ENCODE peak calls at places on chromosomes 12 and 14, in seven cellular contexts. E is prostate gland, G is cardiac muscle cell, B is tibial artery, Y is ovary, Q is left ventricle myocardium inferior, N is bronchial epithelial cell. U is an unnamed sample.

GRCh38 chr12:92971869-92972524 is 42.9 kb upstream of the EEA1 start:
- DNase-seq in E (no peak), G (no peak), B (no peak), Y (no peak), Q (no peak), N (peak), U (no peak)

GRCh38 chr14:22998324-22999012 is 11.5 kb downstream of the C14orf93 start:
- DNase-seq in E (no peak), G (no peak), B (no peak), Y (no peak), Q (no peak), N (no peak), U (no peak)

GRCh38 chr12:124940393-124941169 is 26.1 kb upstream of the UBC start:
- DNase-seq in E (peak), G (peak), B (peak), Y (peak), Q (peak), N (peak), U (peak)

GRCh38 chr12:45468751-45469615 is 253.1 kb downstream of the ANO6 start:
- DNase-seq in E (no peak), G (no peak), B (no peak), Y (no peak), Q (no peak), N (no peak), U (no peak)

GRCh38 chr12:12017798-12018197 is 52.9 kb upstream of the BCL2L14 start:
- DNase-seq in E (no peak), G (peak), B (no peak), Y (no peak), Q (no peak), N (no peak), U (no peak)

GRCh38 chr14:91078095-91078737 is 17.8 kb upstream of the RPS6KA5 start:
- DNase-seq in E (no peak), G (no peak), B (no peak), Y (no peak), Q (no peak), N (no peak), U (no peak)

GRCh38 chr12:54840293-54840692 is 14.0 kb upstream of the MUCL1 start:
- DNase-seq in E (no peak), G (no peak), B (no peak), Y (no peak), Q (no peak), N (no peak), U (no peak)

GRCh38 chr14:73173092-73173735 is 36.9 kb downstream of the PSEN1 start:
- DNase-seq in E (no peak), G (peak), B (no peak), Y (no peak), Q (no peak), N (peak), U (no peak)

GRCh38 chr14:97021001-97021400 is 223.8 kb downstream of the VRK1 start:
- DNase-seq in E (no peak), G (no peak), B (no peak), Y (no peak), Q (no peak), N (no peak), U (no peak)

GRCh38 chr14:73370561-73370960 is 87.8 kb downstream of the NUMB start:
- DNase-seq in E (no peak), G (no peak), B (no peak), Y (no peak), Q (no peak), N (no peak), U (no peak)

GRCh38 chr12:61915420-61915819 is 344.8 kb upstream of the USP15 start:
- DNase-seq in E (no peak), G (no peak), B (no peak), Y (no peak), Q (no peak), N (no peak), U (no peak)

GRCh38 chr14:31990183-31990862 is 86.8 kb upstream of the ARHGAP5 start:
- DNase-seq in E (no peak), G (no peak), B (no peak), Y (no peak), Q (no peak), N (no peak), U (no peak)

GRCh38 chr12:106127289-106128126 is 11.2 kb downstream of the NUAK1 start:
- DNase-seq in E (no peak), G (no peak), B (no peak), Y (peak), Q (no peak), N (no peak), U (no peak)

GRCh38 chr12:12714276-12715001 is 2.7 kb upstream of the CDKN1B start:
- DNase-seq in E (peak), G (no peak), B (no peak), Y (peak), Q (no peak), N (peak), U (no peak)

GRCh38 chr14:92500491-92500941 is 13.1 kb upstream of the RIN3 start:
- DNase-seq in E (no peak), G (no peak), B (no peak), Y (no peak), Q (peak), N (no peak), U (peak)

GRCh38 chr14:73105050-73105449 is 31.3 kb upstream of the PSEN1 start:
- DNase-seq in E (peak), G (no peak), B (no peak), Y (no peak), Q (no peak), N (no peak), U (no peak)

GRCh38 chr12:80400591-80400991 is 43.4 kb upstream of the PTPRQ start:
- DNase-seq in E (no peak), G (no peak), B (no peak), Y (no peak), Q (no peak), N (no peak), U (no peak)

GRCh38 chr14:93629636-93630035 is 158.6 kb downstream of the PRIMA1 start:
- DNase-seq in E (no peak), G (no peak), B (no peak), Y (no peak), Q (no peak), N (no peak), U (no peak)

GRCh38 chr12:44876554-44877275 is 600 bp upstream of the NELL2 start:
- DNase-seq in E (no peak), G (peak), B (peak), Y (no peak), Q (no peak), N (no peak), U (peak)

GRCh38 chr12:16325426-16325825 is 22.0 kb upstream of the MGST1 start:
- DNase-seq in E (no peak), G (no peak), B (no peak), Y (no peak), Q (no peak), N (peak), U (no peak)

GRCh38 chr12:3748620-3749019 is 4.3 kb downstream of the CRACR2A start:
- DNase-seq in E (peak), G (no peak), B (no peak), Y (no peak), Q (no peak), N (no peak), U (no peak)
- TF ChIP-seq CTCF in E (no peak), G (no peak), B (no peak), Y (no peak), Q (no peak), N (no peak), U (no peak)

GRCh38 chr12:94101902-94102660 is 46.3 kb upstream of the PLXNC1 start:
- DNase-seq in E (peak), G (peak), B (peak), Y (peak), Q (peak), N (peak), U (peak)
- TF ChIP-seq CTCF in E (peak), G (peak), B (peak), Y (peak), Q (peak), N (peak), U (peak)

DNA sequence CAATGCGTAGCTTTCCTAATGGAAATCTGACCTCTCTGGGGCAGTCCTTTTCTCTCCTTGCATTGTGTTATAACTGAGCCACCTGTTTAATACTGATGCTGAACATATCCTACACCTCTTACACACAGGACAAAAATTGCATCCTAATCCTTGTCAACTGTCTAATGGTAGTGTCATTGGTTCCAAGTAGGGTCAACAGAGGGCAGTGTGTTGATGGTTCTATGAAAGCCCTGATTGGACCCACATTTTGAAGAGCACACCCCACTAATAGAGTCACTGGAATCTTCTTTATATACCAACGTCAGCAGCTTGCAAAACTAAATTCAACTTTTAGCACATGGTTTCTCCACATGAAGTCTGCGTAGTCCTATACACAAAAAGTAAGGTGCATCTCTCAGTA is 148.2 kb downstream of the SLC25A21 start:
- DNase-seq in E (no peak), G (no peak), B (no peak), Y (no peak), Q (no peak), N (peak), U (no peak)
- TF ChIP-seq CTCF in E (no peak), G (no peak), B (no peak), Y (no peak), Q (no peak), N (no peak), U (no peak)

GRCh38 chr14:68792830-68793733 is at the start of gene ZFP36L1:
- DNase-seq in E (peak), G (peak), B (peak), Y (peak), Q (peak), N (peak), U (peak)
- TF ChIP-seq CTCF in E (no peak), G (no peak), B (no peak), Y (peak), Q (no peak), N (no peak), U (no peak)

DNA sequence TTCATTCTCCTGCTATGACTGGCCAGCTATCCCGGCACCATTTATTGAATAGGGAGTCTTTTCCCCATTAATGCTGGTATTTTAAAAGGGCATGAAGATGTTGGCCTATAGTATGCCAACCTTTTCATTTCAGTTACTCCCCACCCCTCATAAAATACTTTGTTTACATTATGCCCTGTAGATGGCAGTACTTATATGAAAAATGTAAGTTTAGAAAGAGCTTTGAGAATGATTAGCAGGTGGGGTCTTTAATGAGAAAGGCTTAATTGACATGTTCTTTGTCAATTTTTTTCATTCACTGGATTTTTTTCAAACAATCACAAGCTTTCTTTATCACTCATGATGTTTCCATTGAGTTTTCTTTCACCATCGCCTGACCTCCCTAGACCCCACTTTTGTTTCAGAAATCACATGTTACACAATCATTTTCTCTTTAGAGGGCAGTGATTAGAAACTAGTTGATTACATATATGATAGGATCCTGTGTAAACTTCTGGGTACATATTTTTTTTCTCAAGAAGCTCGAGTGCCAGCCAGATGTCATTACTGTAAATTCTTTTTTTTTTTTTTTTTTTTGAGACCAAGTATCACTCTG is 62.6 kb upstream of the PSMA6 start:
- DNase-seq in E (no peak), G (peak), B (no peak), Y (no peak), Q (no peak), N (peak), U (no peak)
- TF ChIP-seq CTCF in E (peak), G (peak), B (no peak), Y (no peak), Q (peak), N (peak), U (no peak)

DNA sequence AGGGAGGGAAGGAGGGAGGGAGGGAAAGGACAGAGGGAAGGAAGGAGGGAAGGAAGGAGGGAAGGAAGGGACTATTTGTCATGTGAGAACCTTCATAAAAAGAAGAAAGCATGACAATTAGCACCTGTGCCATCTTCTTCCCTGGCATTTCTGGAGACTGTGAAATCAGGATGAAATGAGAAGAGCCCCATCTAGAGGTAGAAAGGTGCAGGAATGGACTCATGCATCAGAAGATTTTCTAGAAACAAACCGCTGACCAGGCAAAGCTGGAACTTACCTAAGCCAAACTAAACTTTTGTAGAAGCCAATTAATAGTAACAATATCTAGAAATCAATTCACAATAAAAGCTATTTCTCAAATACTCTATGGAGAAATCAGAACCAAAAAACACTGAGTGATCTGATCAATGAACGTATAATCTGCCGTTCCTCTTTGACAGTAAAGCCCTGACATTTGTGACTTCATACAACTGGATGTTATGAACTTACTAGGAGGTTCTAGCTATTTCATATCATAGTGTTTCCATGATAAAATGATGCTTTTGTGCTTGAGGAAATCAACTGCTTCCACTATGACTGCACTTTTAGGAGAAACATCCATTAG is 24.4 kb upstream of the CRACR2A start:
- DNase-seq in E (peak), G (peak), B (no peak), Y (no peak), Q (no peak), N (peak), U (no peak)
- TF ChIP-seq CTCF in E (peak), G (peak), B (peak), Y (no peak), Q (peak), N (peak), U (no peak)

GRCh38 chr12:42409471-42409870 is 83.5 kb downstream of the PPHLN1 start:
- DNase-seq in E (no peak), G (no peak), B (no peak), Y (no peak), Q (no peak), N (no peak), U (no peak)
- TF ChIP-seq CTCF in E (no peak), G (no peak), B (no peak), Y (no peak), Q (no peak), N (no peak), U (no peak)

GRCh38 chr12:56257071-56257470 is 1.1 kb downstream of the ANKRD52 start:
- DNase-seq in E (no peak), G (no peak), B (no peak), Y (no peak), Q (no peak), N (no peak), U (no peak)

GRCh38 chr12:56258820-56259183 is 618 bp upstream of the ANKRD52 start:
- DNase-seq in E (no peak), G (peak), B (no peak), Y (no peak), Q (no peak), N (no peak), U (no peak)

GRCh38 chr12:56256326-56256960 is 1.7 kb downstream of the ANKRD52 start:
- DNase-seq in E (no peak), G (no peak), B (no peak), Y (no peak), Q (no peak), N (no peak), U (no peak)

GRCh38 chr12:56258068-56258819 is at the start of gene ANKRD52:
- DNase-seq in E (peak), G (peak), B (peak), Y (peak), Q (peak), N (peak), U (peak)

DNA sequence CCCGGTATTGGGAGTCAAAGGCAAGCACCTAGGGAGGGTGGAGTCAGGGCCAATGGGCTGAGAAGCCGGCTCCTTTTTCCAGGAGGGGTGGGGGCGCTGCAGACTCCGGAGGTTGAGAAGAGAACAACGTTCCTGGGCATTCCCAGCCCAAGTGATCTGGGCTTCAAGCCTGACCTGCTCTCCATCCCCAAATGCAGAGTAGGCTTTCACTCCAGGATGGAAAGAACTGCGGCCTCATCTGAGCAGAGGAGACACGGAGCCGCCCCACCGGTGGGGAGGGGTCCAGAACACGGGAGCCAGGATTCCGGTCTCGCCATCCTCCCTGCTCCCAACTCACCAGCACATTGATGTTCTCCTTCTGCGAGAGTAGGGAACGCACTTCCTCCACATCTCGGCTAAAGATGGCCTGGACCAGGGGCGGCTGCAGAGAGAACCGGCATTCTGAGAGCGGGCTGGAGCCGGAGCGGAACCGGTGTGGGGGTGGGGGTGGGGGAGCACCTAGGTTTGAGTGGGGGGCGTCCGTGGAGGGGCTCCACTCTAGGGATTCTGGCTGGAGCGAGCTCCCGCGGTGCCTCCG is 605 bp downstream of the ANKRD52 start:
- DNase-seq in E (no peak), G (peak), B (no peak), Y (no peak), Q (no peak), N (peak), U (no peak)
- TF ChIP-seq CTCF in E (no peak), G (peak), B (no peak), Y (no peak), Q (no peak), N (peak), U (no peak)

DNA sequence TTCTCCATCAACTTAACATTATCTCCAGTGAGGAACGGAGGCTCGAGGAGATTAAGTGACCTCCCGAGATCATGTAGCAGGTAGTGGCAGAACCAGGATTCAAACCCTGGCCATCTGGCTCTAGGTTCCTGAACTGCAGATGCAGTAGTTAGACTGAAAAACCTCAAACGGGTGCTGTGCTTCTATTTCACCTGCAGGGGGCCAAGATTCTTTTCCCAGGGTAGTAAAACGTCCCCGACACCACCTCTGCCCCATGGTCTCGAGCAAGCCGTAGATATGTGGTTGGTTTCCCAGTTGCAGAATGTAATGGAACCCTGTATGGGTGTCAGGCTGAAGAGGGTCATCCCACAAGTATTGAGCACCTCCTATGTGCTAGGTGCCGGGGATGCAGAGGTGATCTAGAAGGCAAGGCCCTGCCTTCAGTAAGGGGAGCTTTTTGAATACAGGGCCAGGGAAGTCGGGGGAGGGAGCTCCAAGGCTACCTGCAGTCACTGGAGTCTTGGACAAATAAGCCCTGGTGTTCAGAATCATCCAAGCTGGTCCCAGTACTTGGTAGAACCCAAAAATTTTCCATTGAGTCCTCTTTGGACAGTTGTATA is 197.1 kb downstream of the CHST11 start:
- DNase-seq in E (no peak), G (no peak), B (no peak), Y (no peak), Q (no peak), N (no peak), U (no peak)
- TF ChIP-seq CTCF in E (peak), G (peak), B (no peak), Y (no peak), Q (peak), N (peak), U (no peak)

U was measured in omental fat pad.